ENCODE peak calls at places on chromosomes 6 and 20, in six cellular contexts. T, J, E, C, O and R are unnamed samples.
A peak's percentile ranks its signal among the peaks of the same experiment; 100 is the strongest.

GRCh38 chr6:81749704-81750103 is 2.8 kb downstream of the TENT5A start:
- DNase-seq in J (no peak), O (no peak), E (no peak), C (no peak), T (no peak), R (no peak)

GRCh38 chr6:75436869-75437268 is 56.7 kb downstream of the FILIP1 start:
- DNase-seq in J (no peak), C (no peak), T (no peak), E (no peak), O (no peak), R (no peak)

GRCh38 chr6:107340881-107341280 is 118.5 kb downstream of the PDSS2 start:
- DNase-seq in T (no peak), E (no peak), C (no peak), J (no peak), O (no peak), R (no peak)

GRCh38 chr20:40258931-40259330 is 430.1 kb downstream of the MAFB start:
- DNase-seq in O (no peak), T (no peak), E (no peak), C (no peak), J (no peak), R (no peak)

GRCh38 chr6:157226026-157226639 is 97.2 kb downstream of the TMEM242 start:
- DNase-seq in T (peak; percentile 81), E (no peak), C (no peak), O (no peak), J (no peak), R (no peak)

GRCh38 chr20:2706688-2707352 is 14.2 kb downstream of the EBF4 start:
- DNase-seq in O (no peak), T (no peak), C (no peak), E (no peak), J (no peak), R (no peak)

GRCh38 chr20:21322921-21323321 is 19.8 kb downstream of the XRN2 start:
- DNase-seq in T (no peak), E (no peak), O (no peak), C (no peak), J (peak; percentile 23), R (no peak)

GRCh38 chr20:3358676-3359340 is 48.7 kb downstream of the DNAAF9 start:
- DNase-seq in E (no peak), T (no peak), J (no peak), C (no peak), O (no peak), R (no peak)

GRCh38 chr6:157281570-157281969 is 41.7 kb downstream of the TMEM242 start:
- DNase-seq in T (no peak), O (no peak), J (peak; percentile 36), E (no peak), C (no peak), R (no peak)

GRCh38 chr20:46901638-46902037 is 7.0 kb downstream of the EYA2 start:
- DNase-seq in J (no peak), O (peak; percentile 68), T (no peak), C (no peak), E (no peak), R (no peak)

GRCh38 chr20:53287357-53288042 is 306.1 kb downstream of the ZNF217 start:
- DNase-seq in E (no peak), J (no peak), C (no peak), O (no peak), T (no peak), R (no peak)

GRCh38 chr20:59159091-59159821 is 4.4 kb upstream of the ZNF831 start:
- DNase-seq in T (no peak), E (no peak), O (no peak), C (peak; percentile 79), J (peak; percentile 59), R (no peak)

GRCh38 chr6:7261030-7261841 is 51.8 kb downstream of the SSR1 start:
- DNase-seq in T (peak; percentile 88), J (peak; percentile 99), E (peak; percentile 88), C (peak; percentile 8), O (peak; percentile 88), R (peak; percentile 90)

DNA sequence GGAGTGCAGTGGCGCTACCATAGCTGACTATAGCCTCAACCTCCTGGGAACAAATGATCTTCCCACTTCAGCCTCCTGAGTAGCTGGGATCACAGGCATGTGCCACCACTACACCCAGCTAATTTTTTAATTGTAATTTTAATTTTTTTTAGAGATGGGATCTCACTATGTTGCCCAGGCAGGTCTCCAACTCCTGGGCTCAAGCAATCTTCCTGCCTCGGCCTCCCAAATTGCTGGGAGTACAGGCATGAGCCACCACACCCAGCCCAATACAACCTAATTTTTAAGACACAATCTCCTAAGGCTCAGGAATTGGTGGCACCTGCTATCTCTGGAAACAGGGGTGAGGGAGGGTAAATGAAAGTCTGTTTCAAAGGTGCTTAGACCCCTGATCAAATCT is 5.8 kb downstream of the ZBTB24 start:
- DNase-seq in T (no peak), J (no peak), O (no peak), E (no peak), C (no peak), R (no peak)
- H3K4me1 ChIP-seq in T (peaks cover 53% of the 10 kb centered on the region), J (peaks cover 10% of the 10 kb centered on the region), O (peaks cover 4% of the 10 kb centered on the region), E (peaks cover 10% of the 10 kb centered on the region), C (peaks cover 58% of the 10 kb centered on the region), R (peaks cover 54% of the 10 kb centered on the region)

DNA sequence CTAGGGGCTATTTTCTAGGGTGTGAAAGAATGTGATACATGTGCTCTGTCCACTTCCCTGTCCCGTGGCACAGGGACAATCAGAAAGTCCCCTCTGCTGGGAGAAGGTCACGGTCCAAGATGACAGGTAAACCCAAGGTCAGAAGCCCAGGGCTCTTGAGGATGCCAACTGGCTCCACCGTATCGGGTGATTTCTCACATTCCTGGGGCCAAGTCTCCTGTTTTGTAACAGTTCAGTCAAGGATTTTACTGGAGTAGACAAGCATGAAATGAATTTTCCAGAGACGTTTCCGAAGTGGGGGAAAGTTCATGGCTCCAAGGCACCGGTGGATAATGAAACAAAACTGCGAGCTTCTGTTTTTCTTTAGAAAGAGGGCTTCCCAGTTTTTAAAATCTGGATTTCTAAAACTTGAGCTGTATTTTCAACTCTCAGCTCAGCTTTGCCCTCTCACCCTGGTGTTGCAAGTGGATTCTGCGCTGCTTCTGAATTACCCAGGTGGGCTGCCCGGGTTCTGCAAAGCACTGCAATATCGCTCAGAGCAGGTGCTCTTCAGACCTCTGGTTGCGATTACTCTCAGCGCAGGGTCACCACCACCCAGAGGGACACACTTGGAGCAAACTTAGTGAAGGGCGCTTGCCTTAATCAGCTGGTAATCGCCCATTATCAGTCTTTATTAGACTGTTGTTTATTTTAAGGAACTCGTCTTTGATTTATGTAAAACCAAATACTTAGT is 64.4 kb upstream of the TMEM170B start:
- DNase-seq in T (no peak), E (no peak), J (no peak), C (no peak), O (no peak), R (no peak)
- H3K4me3 ChIP-seq in T (peak overlapping the region; percentile 1), E (no peak overlapping the region), J (no peak overlapping the region), C (no peak overlapping the region), O (no peak overlapping the region), R (no peak overlapping the region)

GRCh38 chr6:142944126-142945066 is 580 bp downstream of the HIVEP2 start:
- DNase-seq in C (peak; percentile 92), T (peak; percentile 94), E (peak; percentile 89), J (peak; percentile 89), O (peak; percentile 79), R (peak; percentile 95)

GRCh38 chr6:142941018-142941417 is 4.0 kb downstream of the HIVEP2 start:
- DNase-seq in T (no peak), O (no peak), E (no peak), C (no peak), J (no peak), R (no peak)

GRCh38 chr6:142943746-142944125 is 1.2 kb downstream of the HIVEP2 start:
- DNase-seq in E (peak; percentile 54), T (peak; percentile 65), J (peak; percentile 41), C (peak; percentile 35), O (peak; percentile 7), R (peak; percentile 65)

GRCh38 chr6:142942238-142942637 is 2.7 kb downstream of the HIVEP2 start:
- DNase-seq in C (no peak), T (no peak), O (no peak), J (peak; percentile 44), E (no peak), R (no peak)

DNA sequence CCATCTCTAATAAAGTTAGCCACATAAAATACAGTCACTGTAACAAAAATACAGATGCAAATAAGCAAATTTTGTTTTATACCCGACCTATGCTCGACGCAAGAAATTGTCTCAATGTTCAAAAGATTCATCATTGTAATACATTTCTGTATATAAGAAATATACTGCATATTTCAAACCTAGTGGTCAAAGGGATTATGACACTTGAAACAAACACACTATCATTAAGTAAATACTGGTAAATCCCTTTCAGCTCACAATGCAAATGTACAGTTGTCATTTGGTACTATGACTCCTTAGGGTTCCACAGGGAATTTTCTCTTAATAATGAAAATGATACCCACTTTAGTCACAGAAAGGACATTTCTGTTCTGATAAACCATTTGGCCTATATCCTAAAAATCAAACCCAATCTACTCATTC is 2.2 kb downstream of the HIVEP2 start:
- DNase-seq in O (no peak), E (no peak), J (no peak), C (no peak), T (no peak), R (no peak)
- H3K4me1 ChIP-seq in O (peaks cover 4% of the 10 kb centered on the region), E (peaks cover 27% of the 10 kb centered on the region), J (peaks cover 5% of the 10 kb centered on the region), C (peaks cover 60% of the 10 kb centered on the region), T (peaks cover 38% of the 10 kb centered on the region), R (peaks cover 41% of the 10 kb centered on the region)

GRCh38 chr6:108736832-108737231 is 111.4 kb upstream of the ARMC2 start:
- DNase-seq in J (peak; percentile 75), C (no peak), E (no peak), T (peak; percentile 79), O (no peak), R (peak; percentile 54)

GRCh38 chr6:108739496-108740330 is 108.5 kb upstream of the ARMC2 start:
- DNase-seq in T (no peak), E (no peak), C (no peak), J (no peak), O (peak; percentile 51), R (no peak)

GRCh38 chr6:108741346-108741989 is 106.8 kb upstream of the ARMC2 start:
- DNase-seq in E (no peak), J (no peak), C (no peak), O (no peak), T (no peak), R (no peak)

GRCh38 chr6:108737594-108738546 is 110.4 kb upstream of the ARMC2 start:
- DNase-seq in E (no peak), T (peak; percentile 81), J (no peak), O (no peak), C (no peak), R (peak; percentile 83)

GRCh38 chr6:108738684-108739406 is 109.4 kb upstream of the ARMC2 start:
- DNase-seq in J (no peak), E (no peak), C (no peak), T (no peak), O (no peak), R (no peak)
- H3K4me3 ChIP-seq in J (no peak overlapping the region), E (no peak overlapping the region), C (no peak overlapping the region), T (no peak overlapping the region), O (no peak overlapping the region), R (no peak overlapping the region)

DNA sequence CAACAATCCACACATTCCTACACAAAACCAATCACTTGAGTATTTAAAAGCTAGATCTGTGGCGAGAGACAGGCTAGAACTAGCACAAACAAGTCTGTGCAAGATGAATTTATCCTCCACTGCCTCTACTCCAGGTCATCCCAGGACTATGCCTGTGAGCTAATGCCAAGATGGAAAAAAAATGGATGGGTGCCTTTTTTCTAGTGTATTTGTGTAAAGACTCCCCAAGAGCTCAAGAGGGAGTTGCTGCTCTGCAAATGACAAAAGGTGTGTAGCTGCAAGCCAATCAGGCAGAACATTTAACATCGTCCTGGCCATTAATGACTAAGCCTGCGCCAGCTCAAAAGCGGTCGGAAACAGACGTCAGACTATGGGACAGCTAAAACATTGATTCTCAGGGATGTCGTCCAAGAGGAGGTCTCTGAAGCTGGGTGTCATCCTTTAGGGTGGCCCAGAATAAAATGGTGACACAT is 21.9 kb downstream of the ATXN1 start:
- DNase-seq in T (no peak), C (no peak), O (peak; percentile 55), E (no peak), J (peak; percentile 45), R (no peak)
- H3K4me1 ChIP-seq in T (peaks cover 94% of the 10 kb centered on the region), C (peaks cover 4% of the 10 kb centered on the region), O (peaks cover 9% of the 10 kb centered on the region), E (peaks cover 14% of the 10 kb centered on the region), J (no peaks in the 10 kb centered on the region), R (peaks cover 46% of the 10 kb centered on the region)